ENCODE peak calls at places on chromosomes 4 and X, in six cellular contexts. One of them, this sample, is unnamed.

GRCh38 chrX:75151828-75152592 is 4.1 kb downstream of the ABCB7 start:
- DNase-seq in caudate nucleus: no peak
- DNase-seq in activated CD8-positive, alpha-beta T cell treated with anti-CD3 and anti-CD28 coated beads, Interleukin-2, amount 10 ng/mL, durations not matched to agents 7 days and 5 days: no peak
- DNase-seq in stimulated activated CD8-positive, alpha-beta memory T cell treated with anti-CD3 and anti-CD28 coated beads, Interleukin-4, amount 100 ng/mL, for 48 hours: no peak
- DNase-seq in choroid plexus epithelial cell: peak; percentile 14
- DNase-seq in non-pigmented ciliary epithelial cell: no peak
- DNase-seq in this sample: no peak

GRCh38 chrX:151973851-151974335 is 583 bp downstream of the GABRE start:
- DNase-seq in stimulated activated CD8-positive, alpha-beta memory T cell treated with anti-CD3 and anti-CD28 coated beads, Interleukin-4, amount 100 ng/mL, for 48 hours: no peak
- DNase-seq in choroid plexus epithelial cell: peak; percentile 45
- DNase-seq in non-pigmented ciliary epithelial cell: no peak
- DNase-seq in activated CD8-positive, alpha-beta T cell treated with anti-CD3 and anti-CD28 coated beads, Interleukin-2, amount 10 ng/mL, durations not matched to agents 7 days and 5 days: no peak
- DNase-seq in caudate nucleus: no peak
- DNase-seq in this sample: no peak

GRCh38 chr4:48970471-48970921 is 15.6 kb upstream of the CWH43 start:
- DNase-seq in choroid plexus epithelial cell: peak; percentile 50
- DNase-seq in stimulated activated CD8-positive, alpha-beta memory T cell treated with anti-CD3 and anti-CD28 coated beads, Interleukin-4, amount 100 ng/mL, for 48 hours: no peak
- DNase-seq in activated CD8-positive, alpha-beta T cell treated with anti-CD3 and anti-CD28 coated beads, Interleukin-2, amount 10 ng/mL, durations not matched to agents 7 days and 5 days: no peak
- DNase-seq in caudate nucleus: no peak
- DNase-seq in non-pigmented ciliary epithelial cell: no peak
- DNase-seq in this sample: peak; percentile 80

GRCh38 chrX:109537324-109537665 is 651 bp downstream of the NXT2 start:
- DNase-seq in caudate nucleus: no peak
- DNase-seq in choroid plexus epithelial cell: peak; percentile 78
- DNase-seq in stimulated activated CD8-positive, alpha-beta memory T cell treated with anti-CD3 and anti-CD28 coated beads, Interleukin-4, amount 100 ng/mL, for 48 hours: no peak
- DNase-seq in activated CD8-positive, alpha-beta T cell treated with anti-CD3 and anti-CD28 coated beads, Interleukin-2, amount 10 ng/mL, durations not matched to agents 7 days and 5 days: no peak
- DNase-seq in non-pigmented ciliary epithelial cell: peak; percentile 23
- DNase-seq in this sample: peak; percentile 69

GRCh38 chr4:13917010-13917409 is 289.5 kb upstream of the BOD1L1 start:
- DNase-seq in activated CD8-positive, alpha-beta T cell treated with anti-CD3 and anti-CD28 coated beads, Interleukin-2, amount 10 ng/mL, durations not matched to agents 7 days and 5 days: no peak
- DNase-seq in caudate nucleus: no peak
- DNase-seq in stimulated activated CD8-positive, alpha-beta memory T cell treated with anti-CD3 and anti-CD28 coated beads, Interleukin-4, amount 100 ng/mL, for 48 hours: no peak
- DNase-seq in non-pigmented ciliary epithelial cell: no peak
- DNase-seq in choroid plexus epithelial cell: peak; percentile 78
- DNase-seq in this sample: no peak

GRCh38 chrX:100648601-100649417 is 4.8 kb downstream of the SRPX2 start:
- DNase-seq in stimulated activated CD8-positive, alpha-beta memory T cell treated with anti-CD3 and anti-CD28 coated beads, Interleukin-4, amount 100 ng/mL, for 48 hours: no peak
- DNase-seq in caudate nucleus: no peak
- DNase-seq in choroid plexus epithelial cell: peak; percentile 95
- DNase-seq in activated CD8-positive, alpha-beta T cell treated with anti-CD3 and anti-CD28 coated beads, Interleukin-2, amount 10 ng/mL, durations not matched to agents 7 days and 5 days: no peak
- DNase-seq in non-pigmented ciliary epithelial cell: no peak
- DNase-seq in this sample: no peak

GRCh38 chr4:7427326-7428260 is 7.1 kb downstream of the PSAPL1 start:
- DNase-seq in choroid plexus epithelial cell: no peak
- DNase-seq in stimulated activated CD8-positive, alpha-beta memory T cell treated with anti-CD3 and anti-CD28 coated beads, Interleukin-4, amount 100 ng/mL, for 48 hours: no peak
- DNase-seq in non-pigmented ciliary epithelial cell: no peak
- DNase-seq in caudate nucleus: no peak
- DNase-seq in activated CD8-positive, alpha-beta T cell treated with anti-CD3 and anti-CD28 coated beads, Interleukin-2, amount 10 ng/mL, durations not matched to agents 7 days and 5 days: no peak
- DNase-seq in this sample: no peak

GRCh38 chr4:157706134-157706533 is 466.7 kb downstream of the GASK1B start:
- DNase-seq in activated CD8-positive, alpha-beta T cell treated with anti-CD3 and anti-CD28 coated beads, Interleukin-2, amount 10 ng/mL, durations not matched to agents 7 days and 5 days: no peak
- DNase-seq in stimulated activated CD8-positive, alpha-beta memory T cell treated with anti-CD3 and anti-CD28 coated beads, Interleukin-4, amount 100 ng/mL, for 48 hours: no peak
- DNase-seq in non-pigmented ciliary epithelial cell: no peak
- DNase-seq in caudate nucleus: no peak
- DNase-seq in choroid plexus epithelial cell: no peak
- DNase-seq in this sample: no peak

GRCh38 chr4:36326610-36327009 is 45.2 kb downstream of the DTHD1 start:
- DNase-seq in non-pigmented ciliary epithelial cell: no peak
- DNase-seq in caudate nucleus: no peak
- DNase-seq in choroid plexus epithelial cell: no peak
- DNase-seq in activated CD8-positive, alpha-beta T cell treated with anti-CD3 and anti-CD28 coated beads, Interleukin-2, amount 10 ng/mL, durations not matched to agents 7 days and 5 days: no peak
- DNase-seq in stimulated activated CD8-positive, alpha-beta memory T cell treated with anti-CD3 and anti-CD28 coated beads, Interleukin-4, amount 100 ng/mL, for 48 hours: no peak
- DNase-seq in this sample: no peak

GRCh38 chr4:185830263-185830994 is 18.4 kb upstream of the SORBS2 start:
- DNase-seq in non-pigmented ciliary epithelial cell: no peak
- DNase-seq in stimulated activated CD8-positive, alpha-beta memory T cell treated with anti-CD3 and anti-CD28 coated beads, Interleukin-4, amount 100 ng/mL, for 48 hours: no peak
- DNase-seq in activated CD8-positive, alpha-beta T cell treated with anti-CD3 and anti-CD28 coated beads, Interleukin-2, amount 10 ng/mL, durations not matched to agents 7 days and 5 days: no peak
- DNase-seq in caudate nucleus: no peak
- DNase-seq in choroid plexus epithelial cell: no peak
- DNase-seq in this sample: no peak

GRCh38 chr4:51842167-51842553 is 793 bp upstream of the DCUN1D4 start:
- DNase-seq in non-pigmented ciliary epithelial cell: no peak
- DNase-seq in stimulated activated CD8-positive, alpha-beta memory T cell treated with anti-CD3 and anti-CD28 coated beads, Interleukin-4, amount 100 ng/mL, for 48 hours: peak; percentile 28
- DNase-seq in activated CD8-positive, alpha-beta T cell treated with anti-CD3 and anti-CD28 coated beads, Interleukin-2, amount 10 ng/mL, durations not matched to agents 7 days and 5 days: peak; percentile 28
- DNase-seq in choroid plexus epithelial cell: peak; percentile 43
- DNase-seq in caudate nucleus: no peak
- DNase-seq in this sample: no peak

GRCh38 chrX:19964017-19964710 is 26.7 kb downstream of the BCLAF3 start:
- DNase-seq in non-pigmented ciliary epithelial cell: no peak
- DNase-seq in caudate nucleus: no peak
- DNase-seq in choroid plexus epithelial cell: no peak
- DNase-seq in activated CD8-positive, alpha-beta T cell treated with anti-CD3 and anti-CD28 coated beads, Interleukin-2, amount 10 ng/mL, durations not matched to agents 7 days and 5 days: peak; percentile 36
- DNase-seq in stimulated activated CD8-positive, alpha-beta memory T cell treated with anti-CD3 and anti-CD28 coated beads, Interleukin-4, amount 100 ng/mL, for 48 hours: peak; percentile 43
- DNase-seq in this sample: no peak

GRCh38 chr4:181647396-181648107 is 595.6 kb upstream of the TENM3 start:
- DNase-seq in caudate nucleus: no peak
- DNase-seq in activated CD8-positive, alpha-beta T cell treated with anti-CD3 and anti-CD28 coated beads, Interleukin-2, amount 10 ng/mL, durations not matched to agents 7 days and 5 days: no peak
- DNase-seq in stimulated activated CD8-positive, alpha-beta memory T cell treated with anti-CD3 and anti-CD28 coated beads, Interleukin-4, amount 100 ng/mL, for 48 hours: no peak
- DNase-seq in non-pigmented ciliary epithelial cell: no peak
- DNase-seq in choroid plexus epithelial cell: peak; percentile 86
- DNase-seq in this sample: no peak

GRCh38 chr4:186643501-186644315 is 79.9 kb downstream of the FAT1 start:
- DNase-seq in activated CD8-positive, alpha-beta T cell treated with anti-CD3 and anti-CD28 coated beads, Interleukin-2, amount 10 ng/mL, durations not matched to agents 7 days and 5 days: no peak
- DNase-seq in stimulated activated CD8-positive, alpha-beta memory T cell treated with anti-CD3 and anti-CD28 coated beads, Interleukin-4, amount 100 ng/mL, for 48 hours: no peak
- DNase-seq in non-pigmented ciliary epithelial cell: no peak
- DNase-seq in caudate nucleus: no peak
- DNase-seq in choroid plexus epithelial cell: peak; percentile 83
- DNase-seq in this sample: peak; percentile 73

GRCh38 chr4:79042079-79042674 is 102.9 kb upstream of the PAQR3 start:
- DNase-seq in caudate nucleus: no peak
- DNase-seq in stimulated activated CD8-positive, alpha-beta memory T cell treated with anti-CD3 and anti-CD28 coated beads, Interleukin-4, amount 100 ng/mL, for 48 hours: no peak
- DNase-seq in activated CD8-positive, alpha-beta T cell treated with anti-CD3 and anti-CD28 coated beads, Interleukin-2, amount 10 ng/mL, durations not matched to agents 7 days and 5 days: no peak
- DNase-seq in non-pigmented ciliary epithelial cell: no peak
- DNase-seq in choroid plexus epithelial cell: peak; percentile 65
- DNase-seq in this sample: peak; percentile 67

This sample was measured in NB4.